ENCODE peak calls at places on chromosomes 5 and 9, in seven cellular contexts. One of them, this sample, is unnamed.

GRCh38 chr5:134132372-134133212 is 18.1 kb downstream of the TCF7 start:
- DNase-seq in tibial nerve: no peak
- DNase-seq in A549: no peak
- DNase-seq in HepG2: no peak
- DNase-seq in sigmoid colon: peak
- DNase-seq in Peyer's patch: peak
- DNase-seq in heart left ventricle: no peak
- DNase-seq in this sample: no peak

GRCh38 chr5:41264019-41264418 is 50.7 kb upstream of the C6 start:
- DNase-seq in tibial nerve: no peak
- DNase-seq in A549: no peak
- DNase-seq in HepG2: no peak
- DNase-seq in sigmoid colon: no peak
- DNase-seq in Peyer's patch: no peak
- DNase-seq in heart left ventricle: no peak
- DNase-seq in this sample: no peak

GRCh38 chr5:142235870-142236672 is 88.8 kb downstream of the SPRY4 start:
- DNase-seq in tibial nerve: no peak
- DNase-seq in A549: no peak
- DNase-seq in HepG2: no peak
- DNase-seq in sigmoid colon: no peak
- DNase-seq in Peyer's patch: no peak
- DNase-seq in heart left ventricle: no peak
- DNase-seq in this sample: no peak

GRCh38 chr9:36566813-36567217 is 5.9 kb upstream of the MELK start:
- DNase-seq in tibial nerve: no peak
- DNase-seq in A549: peak
- DNase-seq in HepG2: no peak
- DNase-seq in sigmoid colon: peak
- DNase-seq in Peyer's patch: no peak
- DNase-seq in heart left ventricle: peak
- DNase-seq in this sample: no peak

GRCh38 chr9:91727316-91727861 is 222.6 kb downstream of the ROR2 start:
- DNase-seq in tibial nerve: no peak
- DNase-seq in A549: peak
- DNase-seq in HepG2: peak
- DNase-seq in sigmoid colon: no peak
- DNase-seq in Peyer's patch: no peak
- DNase-seq in heart left ventricle: no peak
- DNase-seq in this sample: no peak

GRCh38 chr9:93968451-93969327 is 13.5 kb upstream of the BARX1 start:
- DNase-seq in tibial nerve: no peak
- DNase-seq in A549: no peak
- DNase-seq in HepG2: peak
- DNase-seq in sigmoid colon: peak
- DNase-seq in Peyer's patch: no peak
- DNase-seq in heart left ventricle: no peak
- DNase-seq in this sample: no peak

GRCh38 chr9:109117856-109118801 is 1.6 kb downstream of the TMEM245 start:
- DNase-seq in tibial nerve: no peak
- DNase-seq in A549: peak
- DNase-seq in HepG2: peak
- DNase-seq in sigmoid colon: no peak
- DNase-seq in Peyer's patch: peak
- DNase-seq in heart left ventricle: no peak
- DNase-seq in this sample: peak

GRCh38 chr5:10307206-10308148 is at the start of gene CMBL:
- DNase-seq in tibial nerve: no peak
- DNase-seq in A549: peak
- DNase-seq in HepG2: peak
- DNase-seq in sigmoid colon: peak
- DNase-seq in Peyer's patch: peak
- DNase-seq in heart left ventricle: peak
- DNase-seq in this sample: peak

GRCh38 chr9:33628865-33629410 is 104.9 kb downstream of the ANKRD18B start:
- DNase-seq in tibial nerve: no peak
- DNase-seq in A549: no peak
- DNase-seq in HepG2: no peak
- DNase-seq in sigmoid colon: no peak
- DNase-seq in Peyer's patch: no peak
- DNase-seq in heart left ventricle: no peak
- DNase-seq in this sample: no peak

GRCh38 chr5:147857302-147858129 is 21.0 kb upstream of the SCGB3A2 start:
- DNase-seq in tibial nerve: peak
- DNase-seq in A549: peak
- DNase-seq in HepG2: peak
- DNase-seq in sigmoid colon: peak
- DNase-seq in Peyer's patch: no peak
- DNase-seq in heart left ventricle: peak
- DNase-seq in this sample: peak

GRCh38 chr5:67104859-67105258 is 91.7 kb downstream of the CD180 start:
- DNase-seq in tibial nerve: no peak
- DNase-seq in A549: no peak
- DNase-seq in HepG2: no peak
- DNase-seq in sigmoid colon: no peak
- DNase-seq in Peyer's patch: no peak
- DNase-seq in heart left ventricle: no peak
- DNase-seq in this sample: no peak

GRCh38 chr5:179936976-179937681 is 29.4 kb upstream of the TBC1D9B start:
- DNase-seq in tibial nerve: no peak
- DNase-seq in A549: no peak
- DNase-seq in HepG2: no peak
- DNase-seq in sigmoid colon: no peak
- DNase-seq in Peyer's patch: no peak
- DNase-seq in heart left ventricle: no peak
- DNase-seq in this sample: no peak

GRCh38 chr5:1926071-1926440 is 43.3 kb upstream of the IRX4 start:
- DNase-seq in tibial nerve: no peak
- DNase-seq in A549: no peak
- DNase-seq in HepG2: no peak
- DNase-seq in sigmoid colon: no peak
- DNase-seq in Peyer's patch: no peak
- DNase-seq in heart left ventricle: no peak
- DNase-seq in this sample: no peak

GRCh38 chr9:137170486-137171148 is 766 bp upstream of the LRRC26 start:
- DNase-seq in tibial nerve: no peak
- DNase-seq in A549: no peak
- DNase-seq in HepG2: no peak
- DNase-seq in sigmoid colon: no peak
- DNase-seq in Peyer's patch: no peak
- DNase-seq in heart left ventricle: no peak
- DNase-seq in this sample: no peak

GRCh38 chr5:71938886-71939285 is 168.4 kb upstream of the MAP1B start:
- DNase-seq in tibial nerve: no peak
- DNase-seq in A549: peak
- DNase-seq in HepG2: peak
- DNase-seq in sigmoid colon: no peak
- DNase-seq in Peyer's patch: peak
- DNase-seq in heart left ventricle: no peak
- DNase-seq in this sample: peak

GRCh38 chr5:16889203-16889971 is 46.7 kb downstream of the MYO10 start:
- DNase-seq in tibial nerve: no peak
- DNase-seq in A549: peak
- DNase-seq in HepG2: no peak
- DNase-seq in sigmoid colon: no peak
- DNase-seq in Peyer's patch: no peak
- DNase-seq in heart left ventricle: no peak
- DNase-seq in this sample: no peak

GRCh38 chr5:170467000-170467707 is 36.7 kb upstream of the KCNIP1 start:
- DNase-seq in tibial nerve: no peak
- DNase-seq in A549: peak
- DNase-seq in HepG2: no peak
- DNase-seq in sigmoid colon: no peak
- DNase-seq in Peyer's patch: no peak
- DNase-seq in heart left ventricle: no peak
- DNase-seq in this sample: no peak

GRCh38 chr9:98368366-98369065 is 113.1 kb upstream of the TBC1D2 start:
- DNase-seq in tibial nerve: no peak
- DNase-seq in A549: no peak
- DNase-seq in HepG2: no peak
- DNase-seq in sigmoid colon: no peak
- DNase-seq in Peyer's patch: no peak
- DNase-seq in heart left ventricle: no peak
- DNase-seq in this sample: no peak

GRCh38 chr9:114467226-114467750 is 38.0 kb downstream of the WHRN start:
- DNase-seq in tibial nerve: no peak
- DNase-seq in A549: no peak
- DNase-seq in HepG2: no peak
- DNase-seq in sigmoid colon: no peak
- DNase-seq in Peyer's patch: no peak
- DNase-seq in heart left ventricle: no peak
- DNase-seq in this sample: no peak

GRCh38 chr5:60377826-60378225 is 322.1 kb downstream of the DEPDC1B start:
- DNase-seq in tibial nerve: no peak
- DNase-seq in A549: no peak
- DNase-seq in HepG2: no peak
- DNase-seq in sigmoid colon: no peak
- DNase-seq in Peyer's patch: no peak
- DNase-seq in heart left ventricle: no peak
- DNase-seq in this sample: no peak

DNA sequence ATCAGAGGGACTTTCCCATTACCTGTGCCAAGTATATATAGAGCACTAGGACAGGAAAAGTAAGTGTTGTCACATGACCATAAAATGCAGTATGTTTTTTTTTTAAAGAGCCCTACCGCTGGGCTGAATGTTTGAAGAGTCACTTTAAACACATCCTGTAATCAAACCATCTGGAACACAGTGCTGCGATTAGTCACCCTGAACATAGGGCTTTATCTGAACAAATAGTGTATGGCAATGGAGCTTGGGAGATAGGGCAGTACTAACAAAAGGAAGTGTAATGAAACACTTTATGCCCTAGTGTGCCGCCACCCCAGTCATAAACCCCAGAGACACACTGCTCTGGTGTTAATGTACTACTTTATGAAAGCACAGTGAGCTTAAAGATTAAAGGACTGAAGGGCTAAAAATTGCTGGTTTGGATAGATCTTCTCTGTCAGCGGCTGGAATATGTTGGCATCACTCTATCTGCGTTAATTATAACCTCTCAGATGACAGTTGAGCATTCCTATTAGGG is 90.4 kb downstream of the ZNF608 start:
- DNase-seq in tibial nerve: no peak
- DNase-seq in A549: peak
- DNase-seq in HepG2: peak
- DNase-seq in sigmoid colon: no peak
- DNase-seq in Peyer's patch: peak
- DNase-seq in heart left ventricle: no peak
- DNase-seq in this sample: peak
- TF ChIP-seq POLR2A in tibial nerve: no peak
- TF ChIP-seq POLR2A in A549: no peak
- TF ChIP-seq POLR2A in HepG2: no peak
- TF ChIP-seq POLR2A in sigmoid colon: no peak
- TF ChIP-seq POLR2A in Peyer's patch: no peak
- TF ChIP-seq POLR2A in heart left ventricle: no peak
- TF ChIP-seq POLR2A in this sample: peak

GRCh38 chr9:124335320-124335707 is 77.6 kb downstream of the NEK6 start:
- DNase-seq in tibial nerve: no peak
- DNase-seq in A549: no peak
- DNase-seq in HepG2: no peak
- DNase-seq in sigmoid colon: no peak
- DNase-seq in Peyer's patch: no peak
- DNase-seq in heart left ventricle: no peak
- DNase-seq in this sample: no peak
- TF ChIP-seq POLR2A in tibial nerve: no peak
- TF ChIP-seq POLR2A in A549: no peak
- TF ChIP-seq POLR2A in HepG2: no peak
- TF ChIP-seq POLR2A in sigmoid colon: no peak
- TF ChIP-seq POLR2A in Peyer's patch: no peak
- TF ChIP-seq POLR2A in heart left ventricle: no peak
- TF ChIP-seq POLR2A in this sample: no peak

GRCh38 chr5:50667079-50667652 is 729 bp downstream of the PARP8 start:
- DNase-seq in tibial nerve: peak
- DNase-seq in A549: peak
- DNase-seq in HepG2: no peak
- DNase-seq in sigmoid colon: peak
- DNase-seq in Peyer's patch: peak
- DNase-seq in heart left ventricle: peak
- DNase-seq in this sample: peak

GRCh38 chr5:50665091-50665490 is 1.3 kb upstream of the PARP8 start:
- DNase-seq in tibial nerve: no peak
- DNase-seq in A549: no peak
- DNase-seq in HepG2: no peak
- DNase-seq in sigmoid colon: no peak
- DNase-seq in Peyer's patch: no peak
- DNase-seq in heart left ventricle: no peak
- DNase-seq in this sample: no peak

GRCh38 chr5:50663636-50664035 is 2.8 kb upstream of the PARP8 start:
- DNase-seq in tibial nerve: no peak
- DNase-seq in A549: no peak
- DNase-seq in HepG2: no peak
- DNase-seq in sigmoid colon: peak
- DNase-seq in Peyer's patch: no peak
- DNase-seq in heart left ventricle: peak
- DNase-seq in this sample: peak

GRCh38 chr5:50666261-50667078 is at the start of gene PARP8:
- DNase-seq in tibial nerve: no peak
- DNase-seq in A549: no peak
- DNase-seq in HepG2: no peak
- DNase-seq in sigmoid colon: peak
- DNase-seq in Peyer's patch: peak
- DNase-seq in heart left ventricle: peak
- DNase-seq in this sample: peak

DNA sequence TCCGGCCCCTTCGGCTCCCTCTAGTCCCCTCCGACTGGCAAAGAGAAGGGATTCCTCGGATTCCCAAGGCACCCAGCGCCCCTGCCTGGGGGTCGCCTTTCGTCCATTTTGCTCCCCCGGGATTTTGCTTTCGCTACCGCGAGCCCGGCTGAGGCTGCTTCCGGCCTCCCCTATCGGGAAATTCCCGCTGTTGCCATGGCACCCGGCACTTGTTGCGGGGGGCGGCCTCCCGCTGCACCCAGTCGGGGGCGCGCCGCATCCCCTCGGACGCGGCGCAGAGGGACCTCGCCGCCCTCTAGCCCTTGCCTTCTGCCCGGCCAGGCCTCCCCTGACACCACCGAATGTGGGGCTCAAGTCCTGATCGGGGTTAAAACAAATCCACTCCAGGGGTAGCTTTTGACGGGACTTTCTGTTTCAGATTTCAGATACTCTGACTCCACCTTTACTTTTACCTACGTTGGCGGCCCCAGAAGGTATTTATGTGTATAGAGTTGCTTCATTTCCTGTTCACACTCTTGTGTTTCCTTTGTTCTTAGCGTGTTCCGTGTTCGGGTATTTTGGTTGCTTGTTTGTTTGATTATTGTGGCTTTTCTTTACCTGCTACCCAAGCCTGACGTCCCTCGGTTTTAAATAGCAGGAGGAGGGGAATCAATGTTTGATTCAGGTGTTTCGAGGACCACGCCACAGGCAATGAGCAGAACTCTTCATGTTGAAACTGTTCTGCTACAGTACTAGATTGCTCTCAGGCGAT is 1.4 kb downstream of the PARP8 start:
- DNase-seq in tibial nerve: no peak
- DNase-seq in A549: no peak
- DNase-seq in HepG2: no peak
- DNase-seq in sigmoid colon: peak
- DNase-seq in Peyer's patch: peak
- DNase-seq in heart left ventricle: peak
- DNase-seq in this sample: peak
- TF ChIP-seq POLR2A in tibial nerve: no peak
- TF ChIP-seq POLR2A in A549: no peak
- TF ChIP-seq POLR2A in HepG2: no peak
- TF ChIP-seq POLR2A in sigmoid colon: no peak
- TF ChIP-seq POLR2A in Peyer's patch: peak
- TF ChIP-seq POLR2A in heart left ventricle: no peak
- TF ChIP-seq POLR2A in this sample: peak

GRCh38 chr5:14153932-14154646 is 10.9 kb downstream of the TRIO start:
- DNase-seq in tibial nerve: no peak
- DNase-seq in A549: peak
- DNase-seq in HepG2: no peak
- DNase-seq in sigmoid colon: peak
- DNase-seq in Peyer's patch: peak
- DNase-seq in heart left ventricle: peak
- DNase-seq in this sample: peak
- TF ChIP-seq POLR2A in tibial nerve: no peak
- TF ChIP-seq POLR2A in A549: no peak
- TF ChIP-seq POLR2A in HepG2: no peak
- TF ChIP-seq POLR2A in sigmoid colon: no peak
- TF ChIP-seq POLR2A in Peyer's patch: no peak
- TF ChIP-seq POLR2A in heart left ventricle: no peak
- TF ChIP-seq POLR2A in this sample: no peak